ENCODE peak calls at places on chromosome 22, in eight cellular contexts. W is colonic mucosa, Y is A549, K is body of pancreas, S is neural progenitor cell, J is left ventricle myocardium inferior, M is sigmoid colon, U is esophagus muscularis mucosa. O is an unnamed sample.

GRCh38 chr22:40671369-40671768 is 7.9 kb upstream of the MCHR1 start:
- DNase-seq in Y (no peak), S (no peak), M (no peak), W (no peak), U (no peak), K (no peak), J (no peak), O (no peak)

GRCh38 chr22:33274214-33274828 is 216.1 kb upstream of the SYN3 start:
- DNase-seq in K (no peak), M (no peak), J (no peak), S (peak; percentile 70), W (peak; percentile 37), U (no peak), Y (peak; percentile 22), O (no peak)

GRCh38 chr22:21661991-21662390 is 3.8 kb upstream of the PPIL2 start:
- DNase-seq in W (no peak), J (no peak), M (no peak), U (no peak), K (no peak), S (no peak), Y (no peak), O (no peak)

GRCh38 chr22:45470871-45471270 is 31.8 kb upstream of the FBLN1 start:
- DNase-seq in W (no peak), Y (no peak), U (no peak), S (peak; percentile 18), M (peak; percentile 52), K (no peak), J (no peak), O (no peak)

GRCh38 chr22:19287889-19288288 is 3.6 kb downstream of the CLTCL1 start:
- DNase-seq in J (no peak), S (no peak), M (no peak), K (no peak), W (no peak), Y (peak; percentile 64), U (peak; percentile 55), O (no peak)

GRCh38 chr22:25630446-25630845 is 66.0 kb downstream of the GRK3 start:
- DNase-seq in M (no peak), K (no peak), Y (no peak), J (no peak), U (peak; percentile 19), S (no peak), W (no peak), O (no peak)

GRCh38 chr22:45014658-45015057 is 4.9 kb upstream of the PHF21B start:
- DNase-seq in U (no peak), S (peak; percentile 51), M (no peak), K (no peak), W (no peak), J (no peak), Y (no peak), O (no peak)

GRCh38 chr22:19723165-19723989 is at the start of gene GP1BB:
- DNase-seq in K (peak; percentile 31), Y (peak; percentile 45), S (peak; percentile 81), U (no peak), W (peak; percentile 42), J (peak; percentile 67), M (no peak), O (no peak)

GRCh38 chr22:19149047-19149883 is 827 bp downstream of the GSC2 start:
- DNase-seq in M (no peak), J (no peak), U (no peak), Y (no peak), W (no peak), S (peak; percentile 67), K (no peak), O (no peak)

GRCh38 chr22:47406896-47407295 is 644.4 kb downstream of the TBC1D22A start:
- DNase-seq in M (no peak), K (no peak), S (no peak), J (no peak), U (no peak), Y (no peak), W (no peak), O (no peak)

GRCh38 chr22:26273011-26273675 is 103.9 kb downstream of the SEZ6L start:
- DNase-seq in J (no peak), S (no peak), M (no peak), W (no peak), K (no peak), U (no peak), Y (no peak), O (no peak)

GRCh38 chr22:32325416-32325801 is 32.3 kb upstream of the RFPL3 start:
- DNase-seq in M (no peak), K (no peak), Y (no peak), S (no peak), W (no peak), U (peak; percentile 91), J (no peak), O (no peak)

GRCh38 chr22:46381142-46381541 is 45.6 kb downstream of the TRMU start:
- DNase-seq in M (no peak), J (no peak), K (no peak), S (no peak), U (no peak), Y (peak; percentile 61), W (peak; percentile 59), O (peak; percentile 47)

GRCh38 chr22:42188808-42189447 is 58.3 kb upstream of the CYP2D6 start:
- DNase-seq in Y (peak; percentile 44), S (no peak), K (no peak), M (no peak), J (no peak), U (no peak), W (peak; percentile 41), O (no peak)

GRCh38 chr22:32542332-32543019 is 67.9 kb downstream of the FBXO7 start:
- DNase-seq in W (no peak), Y (no peak), M (peak; percentile 91), U (no peak), S (no peak), J (peak; percentile 85), K (peak; percentile 54), O (no peak)

GRCh38 chr22:19879996-19880785 is 25.5 kb upstream of the GNB1L start:
- DNase-seq in S (no peak), Y (no peak), J (no peak), U (no peak), M (peak; percentile 56), W (no peak), K (no peak), O (no peak)

GRCh38 chr22:29689872-29690213 is 30.0 kb upstream of the CABP7 start:
- DNase-seq in K (peak; percentile 56), J (peak; percentile 46), U (no peak), S (peak; percentile 84), W (peak; percentile 71), Y (peak; percentile 30), M (no peak), O (peak; percentile 75)

GRCh38 chr22:17960695-17961442 is 63.5 kb downstream of the MICAL3 start:
- DNase-seq in U (no peak), M (no peak), J (no peak), S (peak; percentile 53), Y (no peak), K (no peak), W (no peak), O (no peak)

GRCh38 chr22:46389081-46389480 is 53.6 kb downstream of the TRMU start:
- DNase-seq in M (no peak), U (no peak), K (no peak), W (no peak), J (no peak), Y (no peak), S (no peak), O (no peak)

GRCh38 chr22:48602805-48603518 is 1224.7 kb downstream of the BRD1 start:
- DNase-seq in U (no peak), W (no peak), M (no peak), J (no peak), S (no peak), Y (no peak), K (no peak), O (no peak)
- H3K4me1 ChIP-seq in U (no peaks in the 10 kb centered on the region), W (no peaks in the 10 kb centered on the region), M (peaks cover 4% of the 10 kb centered on the region), J (no peaks in the 10 kb centered on the region), S (no peaks in the 10 kb centered on the region), Y (peaks cover 9% of the 10 kb centered on the region), K (no peaks in the 10 kb centered on the region), O (no peaks in the 10 kb centered on the region)

GRCh38 chr22:43827926-43828710 is 16.0 kb upstream of the EFCAB6 start:
- DNase-seq in Y (peak; percentile 12), K (no peak), J (no peak), M (peak; percentile 52), W (no peak), S (no peak), U (no peak), O (no peak)

GRCh38 chr22:43825651-43826050 is 13.5 kb upstream of the EFCAB6 start:
- DNase-seq in Y (no peak), M (no peak), U (no peak), K (no peak), J (no peak), W (no peak), S (no peak), O (no peak)

GRCh38 chr22:43824724-43825485 is 12.8 kb upstream of the EFCAB6 start:
- DNase-seq in M (no peak), J (no peak), K (no peak), Y (no peak), W (no peak), S (no peak), U (no peak), O (no peak)

GRCh38 chr22:43827336-43827735 is 15.2 kb upstream of the EFCAB6 start:
- DNase-seq in Y (no peak), M (no peak), W (no peak), J (no peak), K (no peak), S (no peak), U (no peak), O (no peak)

GRCh38 chr22:43826142-43827093 is 14.3 kb upstream of the EFCAB6 start:
- DNase-seq in Y (peak; percentile 46), U (no peak), K (peak; percentile 58), M (no peak), S (no peak), J (no peak), W (no peak), O (no peak)
- TF ChIP-seq CTCF in Y (peak; percentile 58), U (no peak), K (peak; percentile 34), M (peak; percentile 39), S (no peak), J (peak; percentile 41), W (no peak), O (no peak)

DNA sequence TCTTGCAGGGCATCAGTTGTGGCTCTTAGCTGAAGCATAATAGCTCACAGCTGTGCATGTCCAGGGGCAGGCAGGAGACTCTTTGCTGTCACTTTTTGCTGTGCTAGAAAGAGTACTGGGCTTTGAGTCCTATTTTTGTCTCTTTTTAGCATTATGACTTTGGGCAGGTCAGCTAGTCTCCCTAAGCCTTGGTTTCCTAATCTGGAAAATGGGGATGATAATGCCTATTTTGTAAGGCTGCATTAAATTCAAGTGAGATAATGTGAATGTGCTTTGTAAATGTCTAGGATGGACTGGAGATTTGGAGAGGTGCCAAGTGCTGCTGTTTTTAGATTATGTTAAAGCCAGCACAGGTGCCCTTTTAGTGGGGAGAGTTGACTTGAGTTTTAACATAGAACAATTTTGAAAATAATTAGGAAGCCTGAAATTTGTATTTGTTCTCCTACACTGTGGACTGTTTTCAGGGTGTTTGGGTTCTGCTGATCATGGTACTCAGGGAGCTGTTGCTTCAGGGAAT is 19.1 kb downstream of the CABIN1 start:
- DNase-seq in K (no peak), Y (no peak), W (no peak), J (no peak), U (no peak), M (no peak), S (no peak), O (no peak)
- H3K4me1 ChIP-seq in K (peaks cover 3% of the 10 kb centered on the region), Y (no peaks in the 10 kb centered on the region), W (peaks cover 7% of the 10 kb centered on the region), J (peaks cover 16% of the 10 kb centered on the region), U (no peaks in the 10 kb centered on the region), M (peaks cover 10% of the 10 kb centered on the region), S (peaks cover 7% of the 10 kb centered on the region), O (peaks cover 7% of the 10 kb centered on the region)

DNA sequence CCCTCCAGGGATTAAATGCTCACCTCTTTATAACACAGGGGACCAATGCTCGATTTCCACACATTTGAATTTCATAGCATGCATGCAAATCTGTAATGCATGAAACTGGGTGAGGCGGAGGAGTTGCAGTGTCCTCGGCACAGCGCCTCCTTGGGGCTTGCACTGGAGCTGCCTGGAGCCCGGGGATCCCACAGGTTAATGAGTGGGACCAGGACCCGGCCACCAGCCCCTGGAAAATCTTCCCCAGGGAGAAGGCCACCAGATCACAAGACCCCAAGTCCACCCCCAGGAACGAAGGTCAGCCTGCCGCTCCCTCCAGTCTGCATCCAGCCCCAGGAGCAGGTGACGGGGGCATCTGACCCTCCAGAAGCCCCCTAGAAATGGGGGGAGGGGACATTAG is 119.1 kb downstream of the MN1 start:
- DNase-seq in W (no peak), S (peak; percentile 65), M (no peak), J (no peak), K (no peak), Y (no peak), U (no peak), O (no peak)
- TF ChIP-seq CTCF in W (no peak), S (peak; percentile 74), M (no peak), J (peak; percentile 36), K (no peak), Y (no peak), U (no peak), O (no peak)

O was measured in mucosa of descending colon.